ENCODE peak calls at places on chromosomes 13 and 19, in eight cellular contexts. I is neural crest cell, K is C1 segment of cervical spinal cord, D is HCEC 1CT, X is heart right ventricle, G is HT1080, R is NCI-H774, H is HFF-Myc. Y is an unnamed sample.

GRCh38 chr19:48433337-48433736 is 12.4 kb upstream of the GRWD1 start:
- DNase-seq in X (no peak), D (no peak), H (no peak), K (no peak), R (no peak), G (no peak), I (no peak), Y (no peak)

GRCh38 chr13:67119481-67119883 is 110.7 kb downstream of the PCDH9 start:
- DNase-seq in X (no peak), H (peak), G (peak), R (no peak), K (no peak), D (peak), I (no peak), Y (no peak)

GRCh38 chr13:19713186-19713965 is 69.4 kb downstream of the PSPC1 start:
- DNase-seq in H (peak), D (peak), K (no peak), I (no peak), G (peak), X (no peak), R (no peak), Y (no peak)

GRCh38 chr13:35694549-35695233 is 218.2 kb upstream of the MAB21L1 start:
- DNase-seq in X (no peak), R (no peak), I (no peak), K (no peak), D (no peak), G (no peak), H (no peak), Y (no peak)

GRCh38 chr19:58356971-58357797 is 3.9 kb upstream of the A1BG start:
- DNase-seq in K (no peak), R (no peak), D (no peak), H (no peak), G (no peak), I (no peak), X (no peak), Y (no peak)

GRCh38 chr19:42253245-42254082 is 1.5 kb downstream of the ERF start:
- DNase-seq in X (peak), I (peak), R (no peak), K (no peak), G (peak), H (no peak), D (peak), Y (peak)

GRCh38 chr19:23071087-23071511 is 45.7 kb upstream of the ZNF730 start:
- DNase-seq in X (peak), D (no peak), H (no peak), K (no peak), I (no peak), R (peak), G (no peak), Y (no peak)

GRCh38 chr13:29845440-29846056 is 4.9 kb downstream of the UBL3 start:
- DNase-seq in X (no peak), I (no peak), G (no peak), D (peak), R (no peak), H (no peak), K (no peak), Y (no peak)

GRCh38 chr13:56314755-56315154 is 826.0 kb upstream of the PRR20A start:
- DNase-seq in R (no peak), G (peak), K (no peak), D (no peak), H (no peak), I (no peak), X (no peak), Y (no peak)

GRCh38 chr13:78576266-78576665 is 27.1 kb downstream of the POU4F1 start:
- DNase-seq in R (no peak), K (no peak), X (no peak), I (no peak), H (no peak), G (no peak), D (no peak), Y (no peak)

GRCh38 chr13:101511766-101512165 is 59.3 kb downstream of the ITGBL1 start:
- DNase-seq in X (no peak), R (no peak), I (no peak), H (no peak), G (no peak), D (no peak), K (no peak), Y (no peak)

GRCh38 chr19:9878511-9879196 is 43.5 kb downstream of the PIN1 start:
- DNase-seq in X (no peak), H (no peak), G (peak), K (no peak), D (no peak), I (no peak), R (no peak), Y (no peak)

GRCh38 chr13:24036115-24036514 is 124.4 kb upstream of the SPATA13 start:
- DNase-seq in I (no peak), X (no peak), K (no peak), G (no peak), D (no peak), H (peak), R (no peak), Y (no peak)

GRCh38 chr13:100987993-100988392 is 313.4 kb upstream of the TMTC4 start:
- DNase-seq in X (no peak), H (no peak), K (no peak), G (peak), R (no peak), I (no peak), D (no peak), Y (peak)

GRCh38 chr19:4267901-4268815 is 10.9 kb upstream of the SHD start:
- DNase-seq in K (no peak), R (no peak), H (no peak), G (no peak), I (no peak), D (no peak), X (no peak), Y (no peak)

GRCh38 chr13:102807699-102808098 is 8.8 kb downstream of the BIVM start:
- DNase-seq in H (no peak), I (no peak), K (no peak), R (no peak), D (no peak), G (no peak), X (no peak), Y (no peak)

GRCh38 chr19:29172302-29172701 is 40.6 kb downstream of the UQCRFS1 start:
- DNase-seq in R (no peak), I (no peak), D (no peak), K (no peak), H (no peak), G (no peak), X (no peak), Y (no peak)

GRCh38 chr19:3014135-3014534 is 14.9 kb downstream of the TLE2 start:
- DNase-seq in G (no peak), X (no peak), K (no peak), H (no peak), I (no peak), R (no peak), D (no peak), Y (no peak)

GRCh38 chr13:25574437-25575426 is 203.0 kb downstream of the ATP8A2 start:
- DNase-seq in H (peak), G (peak), K (peak), R (peak), X (peak), I (peak), D (peak), Y (peak)

GRCh38 chr13:111006508-111007031 is 91.7 kb upstream of the ANKRD10 start:
- DNase-seq in H (no peak), K (no peak), R (no peak), G (peak), I (no peak), D (peak), X (peak), Y (no peak)

GRCh38 chr13:106617561-106617960 is 49.6 kb upstream of the ARGLU1 start:
- DNase-seq in X (no peak), R (no peak), H (no peak), I (no peak), G (peak), D (peak), K (no peak), Y (no peak)

GRCh38 chr19:29292146-29292545 is 79.2 kb upstream of the UQCRFS1 start:
- DNase-seq in R (no peak), X (no peak), H (no peak), D (no peak), G (no peak), K (no peak), I (no peak), Y (no peak)

GRCh38 chr19:1672038-1672768 is 19.8 kb upstream of the TCF3 start:
- DNase-seq in D (peak), R (no peak), K (no peak), I (no peak), G (no peak), X (peak), H (no peak), Y (peak)

GRCh38 chr13:101152184-101152583 is 264.1 kb downstream of the NALCN start:
- DNase-seq in D (no peak), K (no peak), X (no peak), G (no peak), R (no peak), I (no peak), H (no peak), Y (no peak)

GRCh38 chr19:15641901-15642491 is 1.3 kb downstream of the CYP4F3 start:
- DNase-seq in R (no peak), H (no peak), D (no peak), G (no peak), K (no peak), X (no peak), I (no peak), Y (no peak)

GRCh38 chr19:15640904-15641597 is 354 bp downstream of the CYP4F3 start:
- DNase-seq in G (no peak), K (no peak), H (no peak), X (no peak), D (no peak), R (no peak), I (no peak), Y (no peak)

GRCh38 chr13:113903361-113903760 is 39.5 kb upstream of the GAS6 start:
- DNase-seq in I (no peak), R (no peak), H (no peak), K (no peak), D (peak), G (no peak), X (no peak), Y (no peak)

GRCh38 chr13:42762917-42763316 is 18.5 kb upstream of the FAM216B start:
- DNase-seq in G (peak), K (no peak), I (no peak), H (peak), D (peak), X (no peak), R (no peak), Y (no peak)

GRCh38 chr19:51777570-51778460 is 16.8 kb downstream of the FPR2 start:
- DNase-seq in H (peak), D (peak), R (peak), K (no peak), X (peak), I (peak), G (peak), Y (peak)